ENCODE peak calls at places on chromosomes 12 and 14, in eight cellular contexts. O is GM12878, P is mammary epithelial cell, H is lower lobe of right lung, M is epithelial cell of proximal tubule, G is fibroblast of villous mesenchyme, T is fibroblast of mammary gland, U is fibroblast of lung. R is an unnamed sample.

GRCh38 chr12:111102062-111102735 is 181.8 kb upstream of the MYL2 start:
- DNase-seq in O (no peak), G (no peak), P (peak; percentile 74), T (no peak), M (no peak), H (no peak), U (no peak), R (no peak)

GRCh38 chr12:43749016-43749415 is 9.6 kb downstream of the PUS7L start:
- DNase-seq in H (no peak), O (no peak), U (no peak), M (no peak), T (no peak), P (no peak), G (peak; percentile 86), R (no peak)

GRCh38 chr14:37124617-37125016 is 47.8 kb downstream of the SLC25A21 start:
- DNase-seq in O (no peak), P (no peak), M (no peak), H (no peak), T (no peak), U (no peak), G (no peak), R (no peak)

GRCh38 chr12:105986779-105987686 is 151.7 kb downstream of the NUAK1 start:
- DNase-seq in P (peak; percentile 61), U (peak; percentile 99), M (no peak), G (peak; percentile 98), H (no peak), O (no peak), T (peak; percentile 67), R (peak; percentile 93)

GRCh38 chr12:79454338-79454777 is 236.4 kb downstream of the PAWR start:
- DNase-seq in U (peak; percentile 84), P (peak; percentile 38), H (no peak), T (peak; percentile 69), M (peak; percentile 85), O (no peak), G (peak; percentile 91), R (peak; percentile 50)

GRCh38 chr12:27969011-27969900 is 3.3 kb downstream of the PTHLH start:
- DNase-seq in T (peak; percentile 21), U (peak; percentile 49), G (peak; percentile 28), P (no peak), H (no peak), M (no peak), O (no peak), R (no peak)

GRCh38 chr12:22286569-22286968 is 47.9 kb downstream of the ST8SIA1 start:
- DNase-seq in M (no peak), T (peak; percentile 97), H (no peak), G (peak; percentile 59), P (no peak), U (peak; percentile 100), O (no peak), R (peak; percentile 65)

GRCh38 chr12:52280796-52281560 is 6.5 kb downstream of the KRT86 start:
- DNase-seq in T (peak; percentile 98), U (peak; percentile 98), G (peak; percentile 97), P (peak; percentile 99), H (peak; percentile 77), M (peak; percentile 83), O (no peak), R (peak; percentile 98)

GRCh38 chr14:92449404-92449975 is 64.1 kb upstream of the RIN3 start:
- DNase-seq in T (no peak), G (no peak), H (no peak), P (no peak), O (no peak), U (no peak), M (no peak), R (no peak)

GRCh38 chr14:104132981-104133380 is 5.4 kb upstream of the KIF26A start:
- DNase-seq in U (no peak), T (no peak), H (peak; percentile 39), O (no peak), M (no peak), P (no peak), G (no peak), R (no peak)

GRCh38 chr12:79086546-79086945 is 222.0 kb downstream of the SYT1 start:
- DNase-seq in G (no peak), P (no peak), O (no peak), H (no peak), T (no peak), M (peak; percentile 16), U (no peak), R (no peak)

DNA sequence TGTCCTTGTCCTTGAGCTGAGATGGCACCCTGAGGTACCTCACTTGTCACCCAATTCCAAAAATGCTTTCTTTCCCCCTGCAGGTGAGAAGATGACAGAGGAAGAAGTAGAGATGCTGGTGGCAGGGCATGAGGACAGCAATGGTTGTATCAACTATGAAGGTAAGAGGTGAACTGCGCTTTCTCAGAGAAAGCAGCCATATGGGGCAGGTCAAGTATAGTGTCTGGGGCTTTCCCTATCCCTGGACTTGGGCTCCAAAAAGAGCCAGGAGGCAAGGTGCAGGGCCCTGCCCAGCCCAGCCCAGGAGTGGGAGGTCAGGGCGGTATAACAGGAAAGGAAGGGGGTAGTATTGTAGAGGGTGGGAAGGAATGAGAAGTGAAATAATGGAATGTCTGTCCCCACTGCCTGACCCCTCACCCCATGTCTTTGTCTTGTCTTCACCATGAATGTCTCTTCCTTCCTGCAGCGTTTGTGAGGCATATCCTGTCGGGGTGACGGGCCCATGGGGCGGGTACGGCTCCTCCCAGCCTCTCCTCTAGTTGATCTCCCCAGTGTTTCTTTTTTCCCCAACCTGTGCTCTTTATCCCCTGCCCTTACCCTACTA is 2.1 kb downstream of the MYL6 start:
- DNase-seq in U (peak; percentile 37), T (peak; percentile 54), H (no peak), M (no peak), G (no peak), O (no peak), P (peak; percentile 54), R (peak; percentile 64)
- H3K4me3 ChIP-seq in U (peak overlapping the region; percentile 81), T (peak overlapping the region; percentile 100), H (peak overlapping the region; percentile 88), M (peak overlapping the region; percentile 92), G (peak overlapping the region; percentile 100), O (peak overlapping the region; percentile 90), P (peak overlapping the region; percentile 82), R (peak overlapping the region; percentile 99)

GRCh38 chr12:14416658-14417057 is 51.2 kb downstream of the ATF7IP start:
- DNase-seq in M (no peak), T (peak; percentile 91), H (no peak), O (no peak), P (peak; percentile 56), U (peak; percentile 86), G (peak; percentile 90), R (peak; percentile 92)
- TF ChIP-seq CTCF in M (peak; percentile 32), T (peak; percentile 38), H (no peak), O (no peak), P (no peak), U (peak; percentile 56), G (peak; percentile 45), R (peak; percentile 41)

GRCh38 chr12:54983536-54984102 is 943 bp downstream of the TESPA1 start:
- DNase-seq in T (no peak), M (no peak), G (no peak), U (no peak), H (no peak), O (no peak), P (no peak), R (no peak)
- H3K4me3 ChIP-seq in T (no peak overlapping the region), M (no peak overlapping the region), G (no peak overlapping the region), U (no peak overlapping the region), H (peak overlapping the region; percentile 30), O (peak overlapping the region; percentile 80), P (no peak overlapping the region), R (no peak overlapping the region)

GRCh38 chr14:30330452-30330851 is 228.5 kb upstream of the G2E3 start:
- DNase-seq in M (no peak), P (peak; percentile 5), H (no peak), O (no peak), T (peak; percentile 11), G (peak; percentile 2), U (no peak), R (peak; percentile 15)
- TF ChIP-seq CTCF in M (peak; percentile 57), P (peak; percentile 37), H (peak; percentile 35), O (peak; percentile 24), T (peak; percentile 35), G (peak; percentile 52), U (peak; percentile 43), R (peak; percentile 44)